ENCODE peak calls at places on chromosomes 16 and 17, in nine cellular contexts. F, N, M, A, W, S, Q, J and H are unnamed samples.

GRCh38 chr16:66335704-66336329 is 30.7 kb upstream of the CDH5 start:
- DNase-seq in F (no peak), N (no peak), M (no peak), A (no peak), W (no peak), S (no peak), Q (no peak), J (no peak), H (no peak)

GRCh38 chr16:1640261-1640956 is 28.2 kb downstream of the CRAMP1 start:
- DNase-seq in F (no peak), N (no peak), M (no peak), A (no peak), W (no peak), S (no peak), Q (no peak), J (no peak), H (no peak)

GRCh38 chr16:30482366-30482765 is 9.8 kb downstream of the ITGAL start:
- DNase-seq in F (no peak), N (no peak), M (no peak), A (no peak), W (no peak), S (no peak), Q (no peak), J (no peak), H (no peak)

GRCh38 chr17:3512512-3513171 is 36.8 kb downstream of the ASPA start:
- DNase-seq in F (no peak), N (no peak), M (peak; percentile 23), A (no peak), W (no peak), S (no peak), Q (no peak), J (no peak), H (no peak)

GRCh38 chr17:61943117-61943516 is 15.3 kb upstream of the INTS2 start:
- DNase-seq in F (no peak), N (no peak), M (no peak), A (no peak), W (no peak), S (no peak), Q (no peak), J (no peak), H (no peak)

GRCh38 chr17:34135841-34136240 is 119.2 kb upstream of the CCL2 start:
- DNase-seq in F (no peak), N (no peak), M (no peak), A (no peak), W (no peak), S (peak; percentile 25), Q (no peak), J (no peak), H (no peak)

GRCh38 chr17:68600881-68601564 is at the start of gene FAM20A:
- DNase-seq in F (no peak), N (no peak), M (peak; percentile 51), A (no peak), W (no peak), S (peak; percentile 68), Q (no peak), J (no peak), H (peak; percentile 26)

GRCh38 chr17:57356722-57357391 is 100.5 kb downstream of the MSI2 start:
- DNase-seq in F (peak; percentile 59), N (no peak), M (no peak), A (peak; percentile 83), W (no peak), S (no peak), Q (no peak), J (no peak), H (peak; percentile 51)

GRCh38 chr17:64356304-64356686 is 34.4 kb downstream of the PECAM1 start:
- DNase-seq in F (no peak), N (no peak), M (no peak), A (no peak), W (no peak), S (no peak), Q (no peak), J (no peak), H (no peak)

GRCh38 chr17:2849327-2849670 is 53.1 kb downstream of the RAP1GAP2 start:
- DNase-seq in F (no peak), N (no peak), M (peak; percentile 15), A (no peak), W (no peak), S (peak; percentile 68), Q (no peak), J (no peak), H (no peak)

GRCh38 chr17:69525920-69526841 is 111.7 kb downstream of the MAP2K6 start:
- DNase-seq in F (peak; percentile 33), N (peak; percentile 31), M (peak; percentile 35), A (peak; percentile 69), W (no peak), S (peak; percentile 62), Q (no peak), J (no peak), H (peak; percentile 32)

GRCh38 chr16:73142069-73142880 is 94.3 kb upstream of the ZFHX3 start:
- DNase-seq in F (no peak), N (no peak), M (no peak), A (no peak), W (no peak), S (no peak), Q (no peak), J (no peak), H (no peak)

GRCh38 chr17:78495634-78496033 is 81.6 kb downstream of the DNAH17 start:
- DNase-seq in F (no peak), N (no peak), M (no peak), A (no peak), W (no peak), S (no peak), Q (no peak), J (no peak), H (no peak)

GRCh38 chr17:17351901-17352781 is 49.0 kb downstream of the NT5M start:
- DNase-seq in F (no peak), N (no peak), M (no peak), A (no peak), W (no peak), S (peak; percentile 46), Q (no peak), J (no peak), H (peak; percentile 8)

GRCh38 chr16:73053379-73054130 is 5.6 kb upstream of the ZFHX3 start:
- DNase-seq in F (no peak), N (no peak), M (no peak), A (no peak), W (no peak), S (no peak), Q (no peak), J (no peak), H (no peak)

GRCh38 chr17:53191878-53192277 is 630.8 kb upstream of the KIF2B start:
- DNase-seq in F (no peak), N (no peak), M (no peak), A (no peak), W (no peak), S (no peak), Q (no peak), J (no peak), H (no peak)

GRCh38 chr17:39926588-39927100 is 757 bp downstream of the ORMDL3 start:
- DNase-seq in F (peak; percentile 59), N (no peak), M (peak; percentile 41), A (peak; percentile 80), W (no peak), S (peak; percentile 69), Q (no peak), J (peak; percentile 39), H (peak; percentile 58)

GRCh38 chr17:42525221-42525620 is 10.8 kb upstream of the NAGLU start:
- DNase-seq in F (no peak), N (no peak), M (no peak), A (no peak), W (no peak), S (no peak), Q (no peak), J (no peak), H (no peak)

GRCh38 chr17:72151565-72152391 is 31.0 kb downstream of the SOX9 start:
- DNase-seq in F (no peak), N (peak; percentile 85), M (no peak), A (no peak), W (no peak), S (peak; percentile 78), Q (no peak), J (no peak), H (no peak)

GRCh38 chr16:19284207-19284606 is 1.3 kb upstream of the CLEC19A start:
- DNase-seq in F (no peak), N (peak; percentile 92), M (no peak), A (no peak), W (peak; percentile 17), S (no peak), Q (no peak), J (no peak), H (no peak)

GRCh38 chr17:76952402-76952801 is 84.2 kb downstream of the MGAT5B start:
- DNase-seq in F (no peak), N (no peak), M (no peak), A (no peak), W (no peak), S (no peak), Q (no peak), J (no peak), H (no peak)

GRCh38 chr16:87347932-87348615 is 30.9 kb upstream of the C16orf95 start:
- DNase-seq in F (no peak), N (no peak), M (no peak), A (no peak), W (no peak), S (no peak), Q (no peak), J (no peak), H (no peak)
- TF ChIP-seq CTCF in F (no peak), N (no peak), M (no peak), A (no peak), W (no peak), S (peak; percentile 49), Q (no peak), J (no peak), H (no peak)

DNA sequence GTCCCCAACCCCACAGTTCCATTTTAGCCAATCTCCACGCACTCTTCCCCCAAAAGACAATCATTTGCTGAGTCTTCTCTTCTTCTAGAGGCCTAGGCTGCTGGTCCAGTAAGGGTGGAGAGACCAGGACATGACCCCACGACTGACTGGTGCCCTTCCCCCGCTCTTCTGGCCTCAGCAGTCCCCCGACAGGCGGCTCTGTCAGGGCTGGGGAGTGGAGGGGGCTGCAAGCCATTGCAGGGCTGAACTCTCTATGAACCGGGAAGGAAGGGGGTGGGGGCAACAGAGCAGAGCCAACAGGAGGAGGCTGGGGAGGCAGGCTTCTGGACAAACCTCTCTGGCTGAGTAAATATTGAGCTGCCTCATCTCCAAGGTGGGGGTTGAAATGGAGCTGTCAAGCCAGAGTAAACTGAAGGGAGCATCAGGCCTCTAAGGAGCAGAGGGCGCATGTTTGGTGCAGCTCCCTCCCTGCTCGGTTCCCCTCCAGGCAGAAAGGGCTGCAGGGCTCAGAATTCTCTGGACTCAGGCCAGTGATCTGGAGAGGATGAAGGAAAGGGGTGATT is 8.7 kb downstream of the HOXB1 start:
- DNase-seq in F (no peak), N (peak; percentile 50), M (peak; percentile 67), A (no peak), W (no peak), S (peak; percentile 72), Q (no peak), J (no peak), H (no peak)
- TF ChIP-seq CTCF in F (no peak), N (no peak), M (no peak), A (no peak), W (no peak), S (no peak), Q (no peak), J (no peak), H (no peak)

GRCh38 chr16:65218348-65218747 is 96.5 kb upstream of the CDH11 start:
- DNase-seq in F (no peak), N (no peak), M (no peak), A (no peak), W (no peak), S (no peak), Q (no peak), J (no peak), H (no peak)
- TF ChIP-seq CTCF in F (no peak), N (no peak), M (no peak), A (no peak), W (no peak), S (peak; percentile 44), Q (no peak), J (no peak), H (no peak)

GRCh38 chr17:47841488-47842308 is 625 bp upstream of the SCRN2 start:
- DNase-seq in F (no peak), N (no peak), M (no peak), A (no peak), W (no peak), S (no peak), Q (no peak), J (no peak), H (no peak)
- TF ChIP-seq CTCF in F (no peak), N (no peak), M (peak; percentile 31), A (no peak), W (no peak), S (no peak), Q (no peak), J (peak; percentile 54), H (no peak)